ENCODE peak calls at places on chromosomes 16 and 17, in five cellular contexts. P is stimulated activated CD4-positive, alpha-beta T cell treated with anti-CD3 and anti-CD28 coated beads, Interleukin-2, amount 100 ng/mL, for 24 hours; C is NCI-H446 treated with DMSO at 0.1 percent for 48 hours; W is activated gamma-delta T cell treated with anti-CD3 and anti-CD28 coated beads, Interleukin-2, amount 50 U/mL, for 16 hours; Q is M059J. E is an unnamed sample.

GRCh38 chr17:77826132-77826873 is 132.2 kb upstream of the TNRC6C start:
- DNase-seq in P (no peak), W (no peak), Q (no peak), C (no peak), E (no peak)

GRCh38 chr17:16352303-16352837 is 899 bp downstream of the CENPV start:
- DNase-seq in W (peak), C (peak), Q (peak), P (peak), E (peak)

GRCh38 chr16:53061701-53062159 is 6.9 kb downstream of the CHD9 start:
- DNase-seq in C (no peak), P (peak), Q (no peak), W (no peak), E (no peak)

GRCh38 chr16:25692734-25693508 is 1.2 kb downstream of the HS3ST4 start:
- DNase-seq in Q (no peak), W (no peak), C (no peak), P (no peak), E (peak)

GRCh38 chr16:70579648-70580630 is 56.3 kb downstream of the SF3B3 start:
- DNase-seq in P (no peak), Q (no peak), C (no peak), W (no peak), E (no peak)

GRCh38 chr16:83160609-83161008 is 533.8 kb downstream of the CDH13 start:
- DNase-seq in W (no peak), Q (no peak), P (no peak), C (no peak), E (no peak)

GRCh38 chr17:50080827-50081226 is 14.3 kb upstream of the PDK2 start:
- DNase-seq in P (no peak), W (no peak), Q (no peak), C (no peak), E (no peak)

GRCh38 chr17:49935526-49936210 is 33.3 kb upstream of the DLX4 start:
- DNase-seq in W (no peak), C (no peak), P (no peak), Q (no peak), E (no peak)

GRCh38 chr17:9350083-9350482 is 225.5 kb downstream of the STX8 start:
- DNase-seq in W (no peak), C (no peak), Q (peak), P (no peak), E (no peak)

GRCh38 chr17:61214753-61215152 is 184.9 kb upstream of the TBX2 start:
- DNase-seq in Q (no peak), P (no peak), W (no peak), C (no peak), E (no peak)

GRCh38 chr17:6910987-6911603 is 79.6 kb upstream of the TEKT1 start:
- DNase-seq in W (no peak), Q (peak), P (no peak), C (no peak), E (peak)